ENCODE peak calls at places on chromosome 11, in four cellular contexts. T is WTC11, U is lung, F is epithelial cell of esophagus. M is an unnamed sample.

GRCh38 chr11:79406376-79406775 is 34.5 kb downstream of the TENM4 start:
- DNase-seq in T (no peak), U (no peak), F (no peak), M (no peak)

GRCh38 chr11:94106699-94107098 is 21.9 kb upstream of the PANX1 start:
- DNase-seq in T (no peak), U (no peak), F (no peak), M (no peak)

GRCh38 chr11:95157824-95158223 is 68.2 kb downstream of the ENDOD1 start:
- DNase-seq in T (no peak), U (no peak), F (no peak), M (no peak)

GRCh38 chr11:75868990-75869389 is 54.0 kb downstream of the UVRAG start:
- DNase-seq in T (no peak), U (no peak), F (peak), M (no peak)

GRCh38 chr11:19561011-19561410 is 151.6 kb upstream of the NAV2 start:
- DNase-seq in T (no peak), U (no peak), F (no peak), M (no peak)

GRCh38 chr11:128909438-128910125 is 18.4 kb downstream of the KCNJ5 start:
- DNase-seq in T (no peak), U (no peak), F (peak), M (peak)

GRCh38 chr11:69454018-69454417 is 27.4 kb upstream of the LINC01488 start:
- DNase-seq in T (no peak), U (no peak), F (no peak), M (no peak)

GRCh38 chr11:99066609-99067008 is 45.9 kb downstream of the CNTN5 start:
- DNase-seq in T (no peak), U (no peak), F (no peak), M (no peak)

GRCh38 chr11:115005663-115006062 is 327.3 kb downstream of the NXPE2 start:
- DNase-seq in T (no peak), U (no peak), F (no peak), M (no peak)

GRCh38 chr11:9680028-9680427 is 16.2 kb downstream of the SWAP70 start:
- DNase-seq in T (no peak), U (no peak), F (no peak), M (no peak)

GRCh38 chr11:73591050-73591449 is 6.9 kb downstream of the FAM168A start:
- DNase-seq in T (no peak), U (no peak), F (no peak), M (no peak)

GRCh38 chr11:61586792-61587430 is 6.0 kb upstream of the SYT7 start:
- DNase-seq in T (no peak), U (no peak), F (peak), M (peak)

GRCh38 chr11:61589961-61590360 is 9.1 kb upstream of the SYT7 start:
- DNase-seq in T (no peak), U (no peak), F (peak), M (no peak)

GRCh38 chr11:61587541-61587941 is 6.7 kb upstream of the SYT7 start:
- DNase-seq in T (peak), U (peak), F (no peak), M (peak)

GRCh38 chr11:61585115-61585514 is 4.2 kb upstream of the SYT7 start:
- DNase-seq in T (no peak), U (no peak), F (no peak), M (no peak)

DNA sequence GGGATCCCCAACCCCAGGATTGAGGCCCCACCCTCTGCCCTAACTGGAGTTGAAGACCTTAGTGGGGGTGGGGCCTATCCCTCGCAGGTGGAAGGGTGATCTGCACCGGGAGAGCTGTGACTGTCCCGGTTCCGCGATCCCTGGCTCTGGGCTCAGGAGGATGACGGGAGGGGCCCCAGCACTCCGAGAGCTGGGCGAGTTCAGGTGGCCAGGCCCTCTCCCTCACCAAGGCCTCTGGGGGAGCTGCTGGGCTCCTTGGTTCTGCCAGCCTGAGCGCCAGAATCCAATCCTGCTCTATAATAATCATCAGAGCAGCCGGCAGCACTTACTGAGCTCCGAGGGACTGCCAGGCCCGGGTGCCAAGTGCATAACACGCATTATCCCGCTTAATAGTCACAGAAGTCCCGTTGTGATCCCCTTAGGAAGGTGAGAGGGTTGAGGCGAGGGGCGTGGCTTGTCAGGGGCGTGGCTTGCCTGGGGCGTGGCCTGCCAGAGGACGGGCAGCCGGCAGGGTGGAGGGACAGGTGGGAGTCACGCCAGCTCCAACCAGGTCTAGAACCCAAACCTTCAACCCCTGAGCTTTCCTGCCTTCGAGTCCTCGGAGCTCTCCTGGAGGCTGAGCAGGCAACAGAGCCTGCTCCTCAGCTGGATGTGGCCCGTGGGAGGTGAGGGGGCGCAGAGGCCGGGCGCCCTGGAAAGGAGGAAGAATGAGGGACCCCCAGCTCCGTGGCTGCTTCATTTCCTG is 7.2 kb upstream of the SYT7 start:
- DNase-seq in T (peak), U (peak), F (peak), M (peak)
- TF ChIP-seq CTCF in T (no peak), U (no peak), F (peak), M (no peak)

GRCh38 chr11:17719940-17720795 is 797 bp downstream of the MYOD1 start:
- DNase-seq in T (peak), U (no peak), F (no peak), M (no peak)
- TF ChIP-seq CTCF in T (no peak), U (no peak), F (no peak), M (no peak)

GRCh38 chr11:72553748-72554147 is 119.4 kb upstream of the CLPB start:
- DNase-seq in T (peak), U (no peak), F (no peak), M (no peak)
- TF ChIP-seq CTCF in T (peak), U (no peak), F (no peak), M (no peak)

DNA sequence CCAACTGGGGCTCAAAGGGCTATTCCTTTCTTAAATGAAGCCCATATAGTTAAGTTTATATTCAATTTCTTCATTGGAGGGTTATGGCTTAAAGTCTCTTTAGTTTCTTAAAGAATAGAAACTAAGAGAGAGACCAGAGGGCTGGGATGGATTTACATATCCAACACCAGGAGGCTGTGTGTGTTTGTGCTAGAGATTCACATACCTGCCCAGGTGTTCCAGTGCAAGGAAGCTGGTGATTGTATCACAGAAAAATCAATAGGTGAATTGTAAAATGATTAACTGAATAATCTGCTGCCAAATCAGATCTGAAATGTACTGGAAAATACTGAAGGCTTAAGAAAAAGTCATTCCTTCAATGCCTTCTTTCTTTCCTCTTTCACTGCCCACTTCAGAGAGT is 148.2 kb upstream of the BDNF start:
- DNase-seq in T (no peak), U (no peak), F (no peak), M (no peak)
- TF ChIP-seq CTCF in T (no peak), U (no peak), F (peak), M (no peak)

DNA sequence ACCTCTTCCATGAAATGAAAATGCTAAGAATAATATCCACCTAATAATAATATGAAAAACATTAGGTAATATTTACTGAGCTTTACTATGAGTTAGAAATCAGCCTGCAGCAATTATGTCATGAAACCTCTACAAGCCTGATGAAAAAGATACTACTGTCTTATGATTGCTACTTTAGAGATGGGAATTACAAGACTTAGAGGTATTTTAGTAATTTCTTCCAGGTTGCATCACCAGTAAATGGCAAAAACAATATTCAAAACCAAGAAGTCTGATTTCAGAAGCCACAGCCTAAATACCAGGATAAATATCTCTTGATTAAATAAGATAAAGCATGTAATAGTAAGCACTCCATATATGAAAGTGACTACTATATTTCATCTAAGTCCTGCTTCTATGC is 13.8 kb downstream of the OR5B21 start:
- DNase-seq in T (no peak), U (no peak), F (peak), M (no peak)
- TF ChIP-seq CTCF in T (no peak), U (no peak), F (no peak), M (no peak)

GRCh38 chr11:44863231-44863630 is 87.5 kb downstream of the TP53I11 start:
- DNase-seq in T (no peak), U (no peak), F (no peak), M (no peak)
- TF ChIP-seq CTCF in T (no peak), U (no peak), F (no peak), M (no peak)

GRCh38 chr11:20754957-20755356 is 85.6 kb downstream of the NELL1 start:
- DNase-seq in T (peak), U (no peak), F (peak), M (no peak)
- TF ChIP-seq CTCF in T (peak), U (no peak), F (no peak), M (no peak)

GRCh38 chr11:35083181-35084061 is 55.5 kb upstream of the CD44 start:
- DNase-seq in T (no peak), U (peak), F (peak), M (peak)
- TF ChIP-seq CTCF in T (no peak), U (no peak), F (no peak), M (no peak)